ENCODE peak calls at places on chromosomes 3 and 15, in ten cellular contexts. U, X, K, W, M, Z, B, C, F and I are unnamed samples.

GRCh38 chr3:17057316-17057715 is 172.6 kb downstream of the PLCL2 start:
- DNase-seq in C (peak; percentile 69), M (no peak), B (no peak), K (peak; percentile 46), X (no peak), F (no peak), Z (no peak), W (no peak), U (no peak), I (no peak)

GRCh38 chr15:88646951-88647350 is 8.1 kb downstream of the ISG20 start:
- DNase-seq in K (no peak), M (no peak), Z (no peak), U (no peak), C (no peak), B (no peak), F (no peak), W (peak; percentile 79), X (peak; percentile 22), I (no peak)

GRCh38 chr3:196985298-196985697 is 16.7 kb upstream of the PIGZ start:
- DNase-seq in M (no peak), U (no peak), W (no peak), X (no peak), C (no peak), Z (no peak), F (no peak), B (no peak), K (no peak), I (no peak)

GRCh38 chr3:25587094-25587493 is 77.6 kb downstream of the TOP2B start:
- DNase-seq in Z (no peak), F (no peak), B (no peak), U (peak; percentile 74), X (no peak), K (no peak), W (no peak), M (no peak), C (no peak), I (no peak)

GRCh38 chr3:124558898-124559649 is 171.2 kb upstream of the UMPS start:
- DNase-seq in X (peak; percentile 84), F (peak; percentile 72), M (peak; percentile 66), Z (peak; percentile 36), U (peak; percentile 93), K (peak; percentile 67), B (peak; percentile 37), C (peak; percentile 96), W (peak; percentile 88), I (peak; percentile 86)

GRCh38 chr15:72184165-72184811 is 13.3 kb downstream of the GRAMD2A start:
- DNase-seq in B (no peak), U (peak; percentile 61), C (no peak), K (no peak), M (peak; percentile 88), X (peak; percentile 63), Z (peak; percentile 85), W (no peak), F (no peak), I (peak; percentile 76)

GRCh38 chr15:80999623-81000036 is 1.1 kb upstream of the TLNRD1 start:
- DNase-seq in Z (no peak), K (no peak), W (peak; percentile 88), U (peak; percentile 64), C (no peak), F (no peak), M (peak; percentile 61), X (peak; percentile 78), B (peak; percentile 86), I (no peak)

GRCh38 chr15:25741253-25741575 is 121.9 kb downstream of the ATP10A start:
- DNase-seq in F (no peak), X (no peak), M (no peak), W (no peak), K (no peak), U (no peak), Z (no peak), C (no peak), B (no peak), I (no peak)

GRCh38 chr3:31532587-31533168 is at the start of gene STT3B:
- DNase-seq in X (peak; percentile 84), K (peak; percentile 35), U (peak; percentile 87), B (peak; percentile 78), Z (peak; percentile 58), C (peak; percentile 75), M (no peak), F (peak; percentile 31), W (no peak), I (peak; percentile 84)

GRCh38 chr3:120681018-120681417 is 1.0 kb downstream of the HGD start:
- DNase-seq in M (no peak), K (no peak), F (no peak), U (no peak), X (no peak), W (no peak), C (no peak), Z (no peak), B (no peak), I (no peak)

GRCh38 chr3:120681506-120682038 is 467 bp downstream of the HGD start:
- DNase-seq in B (no peak), X (no peak), W (no peak), C (no peak), Z (no peak), K (no peak), M (no peak), F (no peak), U (no peak), I (no peak)

GRCh38 chr3:120680193-120680894 is 1.7 kb downstream of the HGD start:
- DNase-seq in B (no peak), X (no peak), M (no peak), W (no peak), F (no peak), C (no peak), K (no peak), U (no peak), Z (no peak), I (no peak)

GRCh38 chr3:120678331-120678845 is 3.7 kb downstream of the HGD start:
- DNase-seq in Z (peak; percentile 74), C (peak; percentile 65), X (peak; percentile 86), W (no peak), F (no peak), B (peak; percentile 87), U (peak; percentile 76), K (peak; percentile 62), M (peak; percentile 54), I (peak; percentile 72)

DNA sequence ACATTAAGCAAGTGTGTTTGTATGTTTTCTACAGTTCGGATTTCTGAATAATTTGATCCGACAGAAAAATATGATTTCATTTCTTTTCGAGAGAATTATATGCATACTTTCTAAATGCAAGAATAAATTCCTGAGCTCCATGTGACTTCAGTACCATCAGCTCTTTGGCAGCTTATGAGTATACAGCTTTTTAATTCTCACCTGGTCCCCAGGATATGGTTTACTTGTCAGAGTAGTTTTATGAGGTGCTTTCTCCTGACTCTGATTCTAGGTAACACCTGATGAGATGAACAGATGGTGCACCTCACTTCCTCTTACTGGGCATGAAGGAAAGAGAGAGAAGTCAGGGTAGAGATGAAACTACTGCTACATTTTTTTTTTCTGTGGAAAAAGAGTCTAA is 3.1 kb downstream of the HGD start:
- DNase-seq in K (no peak), F (no peak), Z (peak; percentile 13), M (no peak), B (no peak), C (no peak), X (no peak), W (no peak), U (peak; percentile 1), I (no peak)
- H3K4me3 ChIP-seq in K (no peak overlapping the region), F (peak overlapping the region; percentile 56), Z (peak overlapping the region; percentile 50), M (peak overlapping the region; percentile 46), B (no peak overlapping the region), C (no peak overlapping the region), X (peak overlapping the region; percentile 17), W (no peak overlapping the region), U (no peak overlapping the region), I (no peak overlapping the region)

GRCh38 chr3:12815719-12816118 is 19.2 kb downstream of the CAND2 start:
- DNase-seq in B (no peak), X (no peak), F (no peak), U (no peak), Z (no peak), M (peak; percentile 77), W (no peak), K (no peak), C (no peak), I (no peak)
- TF ChIP-seq CTCF in B (no peak), X (no peak), F (no peak), U (no peak), Z (no peak), M (peak; percentile 62), W (no peak), K (no peak), C (no peak), I (no peak)

GRCh38 chr3:48472923-48473616 is 26.5 kb downstream of the ATRIP start:
- DNase-seq in U (peak; percentile 86), B (peak; percentile 88), M (peak; percentile 98), W (peak; percentile 98), Z (peak; percentile 89), C (peak; percentile 91), X (peak; percentile 94), F (peak; percentile 74), K (peak; percentile 63), I (peak; percentile 90)
- H3K4me3 ChIP-seq in U (peak overlapping the region; percentile 91), B (peak overlapping the region; percentile 49), M (peak overlapping the region; percentile 84), W (peak overlapping the region; percentile 52), Z (peak overlapping the region; percentile 76), C (peak overlapping the region; percentile 68), X (peak overlapping the region; percentile 52), F (peak overlapping the region; percentile 79), K (peak overlapping the region; percentile 74), I (peak overlapping the region; percentile 91)

GRCh38 chr3:50230106-50230832 is 5.7 kb upstream of the GNAI2 start:
- DNase-seq in U (no peak), W (no peak), C (no peak), F (no peak), Z (no peak), X (no peak), K (no peak), M (no peak), B (no peak), I (no peak)

GRCh38 chr3:50224639-50225038 is 11.4 kb upstream of the GNAI2 start:
- DNase-seq in C (no peak), X (no peak), W (no peak), K (no peak), M (peak; percentile 67), Z (no peak), F (no peak), B (no peak), U (no peak), I (no peak)

GRCh38 chr3:50227390-50228183 is 8.4 kb upstream of the GNAI2 start:
- DNase-seq in F (no peak), B (peak; percentile 94), X (peak; percentile 95), U (peak; percentile 94), K (no peak), Z (peak; percentile 87), M (peak; percentile 97), C (peak; percentile 80), W (peak; percentile 97), I (peak; percentile 96)

GRCh38 chr3:50229490-50229889 is 6.5 kb upstream of the GNAI2 start:
- DNase-seq in K (no peak), X (no peak), F (no peak), W (no peak), C (no peak), U (no peak), M (no peak), Z (no peak), B (no peak), I (no peak)

DNA sequence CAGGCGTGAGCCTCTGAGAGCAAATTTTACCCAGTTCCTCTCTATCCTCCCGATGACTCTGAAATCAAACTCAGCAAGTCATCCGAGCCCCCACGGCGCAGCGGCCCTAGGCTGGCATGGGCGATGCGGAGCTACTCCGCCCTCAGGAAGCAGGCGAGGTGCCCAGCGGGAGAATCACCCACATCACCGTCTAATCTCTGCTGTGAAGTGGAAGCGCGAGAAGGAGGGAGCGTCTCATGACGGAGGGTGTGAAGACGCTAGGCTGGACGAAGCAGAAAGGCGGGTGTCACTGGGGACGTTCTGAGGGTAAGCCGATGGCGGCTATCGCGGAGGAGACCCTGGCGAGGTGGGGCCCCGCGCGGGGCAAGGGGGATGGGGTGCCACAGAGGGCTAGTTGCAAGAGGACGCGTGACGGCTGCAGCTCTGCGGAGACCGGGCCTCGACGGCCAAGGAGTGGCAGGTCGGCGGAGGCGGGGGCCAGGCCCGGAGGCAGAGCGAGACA is 9.1 kb upstream of the GNAI2 start:
- DNase-seq in K (no peak), X (peak; percentile 46), F (no peak), C (no peak), M (no peak), B (no peak), W (peak; percentile 93), Z (peak; percentile 49), U (peak; percentile 66), I (no peak)
- TF ChIP-seq CTCF in K (no peak), X (no peak), F (no peak), C (no peak), M (no peak), B (no peak), W (no peak), Z (no peak), U (no peak), I (no peak)